ENCODE peak calls at places on chromosome 5, in four cellular contexts. M is WTC11, A is HepG2, U is GM12878. P is an unnamed sample.
A peak's percentile ranks its signal among the peaks of the same experiment; 100 is the strongest.

GRCh38 chr5:10452768-10453331 is 11.2 kb downstream of the ROPN1L start:
- DNase-seq in M (no peak), A (peak; percentile 55), U (peak; percentile 62), P (peak; percentile 80)

GRCh38 chr5:128877476-128877875 is 87.8 kb upstream of the SLC27A6 start:
- DNase-seq in M (no peak), A (no peak), U (no peak), P (no peak)

GRCh38 chr5:141960018-141960417 is 2.0 kb upstream of the PCDH12 start:
- DNase-seq in M (peak; percentile 54), A (peak; percentile 17), U (no peak), P (peak; percentile 34)

GRCh38 chr5:147512640-147513334 is 2.9 kb upstream of the DPYSL3 start:
- DNase-seq in M (no peak), A (no peak), U (no peak), P (no peak)

GRCh38 chr5:140298183-140298601 is 4.7 kb downstream of the PFDN1 start:
- DNase-seq in M (no peak), A (peak; percentile 16), U (no peak), P (no peak)

GRCh38 chr5:139709587-139710369 is 61.6 kb downstream of the CXXC5 start:
- DNase-seq in M (peak; percentile 82), A (no peak), U (no peak), P (peak; percentile 60)

GRCh38 chr5:39024884-39025283 is 49.3 kb downstream of the RICTOR start:
- DNase-seq in M (no peak), A (no peak), U (no peak), P (no peak)

GRCh38 chr5:147397616-147398015 is 112.3 kb downstream of the DPYSL3 start:
- DNase-seq in M (peak; percentile 45), A (no peak), U (no peak), P (peak; percentile 6)

GRCh38 chr5:176724472-176724871 is 77.2 kb downstream of the TSPAN17 start:
- DNase-seq in M (no peak), A (no peak), U (no peak), P (no peak)

GRCh38 chr5:78162253-78162862 is 132.1 kb downstream of the AP3B1 start:
- DNase-seq in M (no peak), A (peak; percentile 13), U (no peak), P (peak; percentile 22)

GRCh38 chr5:122182491-122182921 is 53.2 kb downstream of the ZNF474 start:
- DNase-seq in M (peak; percentile 21), A (no peak), U (no peak), P (no peak)

GRCh38 chr5:134529460-134529859 is 4.0 kb downstream of the JADE2 start:
- DNase-seq in M (no peak), A (no peak), U (no peak), P (no peak)

GRCh38 chr5:59115345-59115744 is 532.5 kb downstream of the RAB3C start:
- DNase-seq in M (no peak), A (no peak), U (no peak), P (no peak)

GRCh38 chr5:23451156-23451555 is 56.3 kb upstream of the PRDM9 start:
- DNase-seq in M (no peak), A (no peak), U (no peak), P (no peak)

GRCh38 chr5:170277953-170278352 is 19.6 kb downstream of the LCP2 start:
- DNase-seq in M (peak; percentile 22), A (no peak), U (no peak), P (no peak)

GRCh38 chr5:28344803-28345433 is 1306.5 kb upstream of the CDH9 start:
- DNase-seq in M (no peak), A (peak; percentile 35), U (peak; percentile 0), P (peak; percentile 8)

DNA sequence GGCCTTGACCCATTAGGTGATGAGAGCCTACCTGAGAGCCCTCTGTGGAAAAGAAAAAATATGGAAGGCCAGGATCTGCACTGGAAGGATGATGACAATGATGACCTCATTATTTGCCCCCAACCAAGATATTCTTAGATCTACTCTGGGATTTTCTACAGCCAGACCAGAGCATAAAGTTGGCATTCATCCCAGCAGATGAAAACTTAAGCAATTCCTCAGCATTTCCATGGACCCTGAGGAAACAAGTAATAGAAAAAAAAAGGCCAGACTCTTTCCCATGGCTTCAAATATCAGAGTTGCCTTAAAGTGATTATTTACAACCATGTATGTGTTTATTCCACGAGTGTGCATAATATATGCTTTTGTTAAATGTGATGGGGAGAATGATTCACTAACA is 95.0 kb downstream of the ARRDC3 start:
- DNase-seq in M (no peak), A (no peak), U (no peak), P (no peak)
- TF ChIP-seq CREM in M (no peak), A (no peak), U (no peak), P (no peak)

DNA sequence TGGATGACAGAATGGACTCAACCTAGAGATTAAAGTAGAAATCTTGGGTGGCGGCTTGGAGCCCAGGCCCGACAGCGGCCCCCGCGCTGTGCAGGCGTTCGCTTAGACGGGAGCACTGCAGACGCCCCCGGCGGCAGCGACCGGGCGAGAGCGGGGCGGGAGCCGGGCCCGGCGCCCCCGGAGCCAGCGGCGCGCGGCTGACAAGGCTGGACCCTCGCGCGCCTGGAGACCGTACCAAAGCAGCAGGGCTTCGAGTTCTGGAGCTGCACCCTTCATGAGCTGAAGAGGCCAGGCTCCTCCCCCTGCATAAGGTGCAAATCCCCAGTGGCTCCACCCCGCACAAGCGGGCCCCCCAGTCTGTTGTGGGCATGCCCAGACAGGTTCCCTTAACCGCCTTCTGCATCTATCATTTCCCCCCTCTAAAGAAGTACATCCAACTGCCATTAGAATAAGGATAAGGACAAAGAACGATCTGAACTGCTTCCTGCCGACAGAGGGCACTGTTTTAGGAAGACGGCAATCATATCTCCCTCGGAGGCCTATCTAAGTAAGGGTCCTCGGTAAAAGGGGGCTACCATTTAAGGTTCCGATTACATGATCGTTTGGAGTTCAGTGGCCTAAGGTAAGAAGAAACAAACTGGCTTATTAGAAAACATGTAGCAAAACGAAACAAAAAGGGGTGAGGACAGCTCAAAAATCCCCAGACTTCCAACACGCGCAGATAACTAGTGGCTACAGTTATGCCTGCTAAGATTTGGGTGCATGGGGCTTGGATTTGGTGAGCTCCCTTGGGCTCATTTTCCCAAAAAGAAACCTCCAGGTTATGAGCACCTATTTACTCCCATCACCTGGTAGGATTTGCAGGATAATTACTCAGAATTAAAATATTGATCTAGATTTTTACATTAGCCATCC is 66.3 kb downstream of the RGMB start:
- DNase-seq in M (peak; percentile 23), A (peak; percentile 7), U (no peak), P (no peak)
- TF ChIP-seq CREM in M (no peak), A (no peak), U (no peak), P (no peak)

DNA sequence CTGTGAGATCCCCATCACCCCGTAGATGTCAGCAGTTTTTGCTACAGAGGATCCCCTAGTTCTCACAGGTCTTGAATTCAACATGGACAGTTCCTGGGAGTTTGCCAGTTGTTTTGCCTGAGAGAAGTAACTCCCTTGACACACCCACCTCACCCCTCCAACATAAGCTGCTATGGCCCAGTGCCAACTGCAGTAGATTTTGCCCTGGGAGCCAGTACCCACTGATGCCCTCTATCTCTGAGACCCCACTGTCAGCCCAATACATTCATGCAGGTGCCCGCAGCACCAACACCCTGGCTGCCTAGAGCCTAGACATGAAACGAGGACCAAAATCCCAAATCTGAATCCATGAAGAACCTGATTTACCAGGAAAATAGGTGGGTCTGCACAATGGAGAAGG is 583.9 kb upstream of the CTNND2 start:
- DNase-seq in M (no peak), A (no peak), U (no peak), P (no peak)
- TF ChIP-seq CREM in M (no peak), A (no peak), U (no peak), P (no peak)

GRCh38 chr5:179371681-179372675 is 26.7 kb upstream of the ADAMTS2 start:
- DNase-seq in M (peak; percentile 8), A (no peak), U (no peak), P (no peak)
- TF ChIP-seq CREM in M (no peak), A (no peak), U (no peak), P (no peak)

DNA sequence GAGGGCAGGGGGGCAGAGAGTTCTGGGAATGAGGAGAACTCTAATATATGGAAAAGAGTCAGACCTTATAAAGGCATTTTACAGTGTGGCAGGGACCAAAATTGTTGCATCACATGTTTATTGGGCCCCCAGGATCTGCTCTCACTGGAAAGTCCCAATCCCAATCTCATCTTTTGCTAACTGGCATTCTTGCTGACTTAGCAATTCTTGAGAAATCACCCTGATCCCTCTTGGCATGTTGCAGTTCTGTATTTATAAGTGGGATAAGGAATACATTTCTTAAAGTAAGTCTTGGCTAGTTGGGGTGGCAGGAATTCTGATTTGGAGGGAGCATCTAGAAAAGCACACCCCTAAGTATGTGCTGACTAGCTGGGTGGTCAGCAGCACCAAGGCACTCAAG is 104.4 kb upstream of the CXCL14 start:
- DNase-seq in M (no peak), A (no peak), U (no peak), P (no peak)
- TF ChIP-seq CREM in M (no peak), A (no peak), U (no peak), P (no peak)

DNA sequence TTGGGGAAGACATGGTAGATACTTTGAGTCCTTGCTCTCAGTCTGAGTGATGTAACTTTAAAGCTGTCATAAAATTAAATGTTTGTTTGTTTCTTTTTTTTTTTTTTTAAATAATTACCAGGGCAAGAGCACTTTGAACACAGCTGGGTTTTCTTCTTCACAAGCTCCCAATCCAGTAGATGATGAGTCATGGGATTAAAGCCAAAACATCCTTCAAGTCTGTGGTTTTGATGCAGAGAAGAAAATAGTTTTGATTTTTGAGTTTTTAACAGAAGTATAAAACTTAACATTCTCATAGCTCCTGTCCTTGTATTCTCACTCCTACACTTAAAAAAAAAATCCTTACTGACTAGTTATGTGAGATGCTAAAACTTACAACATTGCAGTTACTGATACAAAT is 34.8 kb upstream of the IL31RA start:
- DNase-seq in M (no peak), A (no peak), U (no peak), P (no peak)
- TF ChIP-seq CREM in M (no peak), A (no peak), U (no peak), P (no peak)

GRCh38 chr5:131366428-131366827 is 102.6 kb downstream of the CDC42SE2 start:
- DNase-seq in M (no peak), A (no peak), U (no peak), P (no peak)
- TF ChIP-seq CREM in M (no peak), A (no peak), U (no peak), P (no peak)

GRCh38 chr5:42791151-42791550 is 20.5 kb downstream of the SELENOP start:
- DNase-seq in M (no peak), A (no peak), U (no peak), P (no peak)
- TF ChIP-seq CREM in M (no peak), A (no peak), U (no peak), P (no peak)

GRCh38 chr5:125484272-125485002 is 738.0 kb upstream of the ZNF608 start:
- DNase-seq in M (no peak), A (no peak), U (no peak), P (no peak)
- TF ChIP-seq CREM in M (no peak), A (no peak), U (no peak), P (no peak)

P was measured in K562.